ENCODE peak calls at places on chromosomes 1 and 21, in seven cellular contexts. B is ovary, M is kidney epithelial cell, E is AG09319, A is A549, N is Caco-2, R is cardiac muscle cell. L is an unnamed sample.
A peak's percentile ranks its signal among the peaks of the same experiment; 100 is the strongest.

GRCh38 chr1:207890136-207890738 is 20.7 kb downstream of the CD34 start:
- DNase-seq in B (peak; percentile 81), M (peak; percentile 47), E (peak; percentile 75), A (no peak), N (no peak), R (no peak), L (no peak)

GRCh38 chr1:203199481-203200058 is 13.1 kb upstream of the CHI3L1 start:
- DNase-seq in B (no peak), M (no peak), E (no peak), A (no peak), N (no peak), R (no peak), L (no peak)

GRCh38 chr1:184212649-184213314 is 161.3 kb downstream of the TSEN15 start:
- DNase-seq in B (no peak), M (peak; percentile 91), E (peak; percentile 30), A (no peak), N (peak; percentile 56), R (no peak), L (no peak)

GRCh38 chr1:46539968-46540367 is 11.5 kb downstream of the KNCN start:
- DNase-seq in B (no peak), M (no peak), E (no peak), A (no peak), N (no peak), R (no peak), L (no peak)

GRCh38 chr21:31201548-31201947 is 142.5 kb downstream of the TIAM1 start:
- DNase-seq in B (no peak), M (no peak), E (no peak), A (no peak), N (no peak), R (no peak), L (no peak)

GRCh38 chr1:62131093-62131725 is 63.4 kb upstream of the L1TD1 start:
- DNase-seq in B (no peak), M (peak; percentile 42), E (peak; percentile 24), A (peak; percentile 72), N (peak; percentile 51), R (peak; percentile 75), L (peak; percentile 4)

GRCh38 chr1:223298706-223299105 is 65.3 kb downstream of the SUSD4 start:
- DNase-seq in B (no peak), M (no peak), E (no peak), A (no peak), N (no peak), R (no peak), L (no peak)

GRCh38 chr1:6426321-6426971 is 1.9 kb downstream of the ESPN start:
- DNase-seq in B (no peak), M (no peak), E (no peak), A (no peak), N (no peak), R (no peak), L (no peak)

GRCh38 chr1:67019600-67020136 is 34.3 kb downstream of the SLC35D1 start:
- DNase-seq in B (no peak), M (peak; percentile 39), E (no peak), A (no peak), N (no peak), R (peak; percentile 37), L (no peak)

GRCh38 chr1:78171736-78172590 is 126.2 kb downstream of the GIPC2 start:
- DNase-seq in B (no peak), M (no peak), E (no peak), A (no peak), N (no peak), R (no peak), L (no peak)

GRCh38 chr1:23657659-23658275 is 33.8 kb upstream of the RPL11 start:
- DNase-seq in B (peak; percentile 68), M (no peak), E (no peak), A (peak; percentile 60), N (peak; percentile 63), R (peak; percentile 81), L (no peak)

GRCh38 chr1:109248797-109249629 is at the start of gene CELSR2:
- DNase-seq in B (peak; percentile 54), M (no peak), E (no peak), A (peak; percentile 73), N (peak; percentile 56), R (peak; percentile 91), L (peak; percentile 46)

GRCh38 chr1:6794164-6794563 is 8.9 kb downstream of the CAMTA1 start:
- DNase-seq in B (no peak), M (no peak), E (no peak), A (peak; percentile 25), N (no peak), R (no peak), L (no peak)

GRCh38 chr1:58900401-58900800 is 116.6 kb upstream of the JUN start:
- DNase-seq in B (no peak), M (no peak), E (no peak), A (no peak), N (no peak), R (no peak), L (no peak)

GRCh38 chr21:36783612-36784383 is 84.9 kb downstream of the SIM2 start:
- DNase-seq in B (no peak), M (peak; percentile 91), E (no peak), A (peak; percentile 22), N (peak; percentile 60), R (no peak), L (no peak)

GRCh38 chr1:59422921-59423575 is 126.2 kb downstream of the FGGY start:
- DNase-seq in B (no peak), M (no peak), E (no peak), A (no peak), N (no peak), R (peak; percentile 21), L (no peak)

GRCh38 chr1:119159096-119159495 is 18.6 kb upstream of the WARS2 start:
- DNase-seq in B (no peak), M (no peak), E (peak; percentile 61), A (no peak), N (no peak), R (no peak), L (no peak)

DNA sequence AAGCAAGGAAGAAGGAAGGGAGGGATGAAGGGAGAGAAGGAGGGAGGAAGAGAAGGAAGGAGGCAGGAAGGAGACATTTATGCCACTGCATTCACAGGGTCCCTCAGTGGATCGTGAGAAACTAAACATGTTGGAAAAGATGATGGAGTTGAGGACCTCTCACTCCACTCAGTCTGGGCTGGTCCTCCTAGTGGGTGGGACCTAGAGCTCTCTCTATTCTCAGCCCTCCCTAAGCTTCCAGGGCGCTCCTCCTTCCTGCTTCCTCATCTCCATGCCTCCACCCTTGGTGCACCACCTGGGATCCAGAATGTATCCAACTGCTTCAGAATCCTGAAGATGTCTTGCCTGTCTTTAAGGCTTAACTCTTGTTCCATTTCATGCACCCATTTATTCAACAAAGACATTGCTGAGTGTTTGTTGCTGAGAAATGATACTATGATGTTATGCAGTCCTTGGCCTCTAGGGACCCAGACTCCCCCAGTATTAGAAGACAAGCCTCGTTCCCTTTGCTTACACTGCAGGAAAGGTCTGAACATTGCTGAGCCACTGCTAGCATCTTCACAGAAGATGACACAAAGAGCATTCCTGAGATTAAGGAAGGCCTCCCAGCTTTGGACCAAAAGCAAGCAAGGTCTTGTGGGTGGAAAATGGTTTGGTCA is 88.5 kb downstream of the BEND5 start:
- DNase-seq in B (no peak), M (no peak), E (no peak), A (peak; percentile 10), N (no peak), R (no peak), L (no peak)
- TF ChIP-seq CTCF in B (no peak), M (peak; percentile 35), E (peak; percentile 12), A (no peak), N (peak; percentile 42), R (peak; percentile 25), L (no peak)

DNA sequence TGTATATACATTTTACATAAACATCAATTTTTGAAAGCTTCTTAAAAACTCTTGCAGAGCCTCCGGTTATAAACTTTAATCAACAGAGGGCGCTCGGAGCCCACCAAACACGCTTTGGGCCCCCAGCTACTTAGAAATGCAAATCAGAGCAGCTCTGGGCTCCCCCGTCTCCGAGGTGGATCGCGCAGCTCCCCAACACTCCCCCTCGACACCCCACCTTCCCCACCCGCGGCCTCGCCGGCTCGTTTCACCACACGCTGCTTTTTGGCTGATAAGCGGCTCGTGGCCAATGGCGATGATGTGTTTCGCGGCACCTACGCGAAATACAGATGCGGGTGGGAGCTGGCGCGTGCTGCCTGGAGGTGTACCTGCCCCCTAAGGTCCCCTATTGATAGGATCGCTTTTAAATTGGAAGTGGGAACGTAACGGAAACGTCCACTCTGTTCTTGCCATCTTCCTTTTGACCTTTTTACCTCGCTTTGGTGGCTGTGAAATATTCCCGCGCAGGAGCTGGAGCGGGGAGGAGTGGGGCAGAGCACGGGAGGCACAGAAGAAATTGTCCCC is 1.6 kb upstream of the KIF26B start:
- DNase-seq in B (peak; percentile 64), M (no peak), E (peak; percentile 31), A (peak; percentile 68), N (peak; percentile 74), R (peak; percentile 89), L (peak; percentile 42)
- TF ChIP-seq CTCF in B (peak; percentile 54), M (peak; percentile 59), E (peak; percentile 67), A (peak; percentile 94), N (peak; percentile 56), R (peak; percentile 61), L (peak; percentile 71)

GRCh38 chr1:70142120-70142519 is 63.3 kb downstream of the LRRC40 start:
- DNase-seq in B (no peak), M (no peak), E (no peak), A (no peak), N (no peak), R (no peak), L (no peak)
- TF ChIP-seq CTCF in B (no peak), M (no peak), E (peak; percentile 32), A (no peak), N (no peak), R (peak; percentile 63), L (no peak)

DNA sequence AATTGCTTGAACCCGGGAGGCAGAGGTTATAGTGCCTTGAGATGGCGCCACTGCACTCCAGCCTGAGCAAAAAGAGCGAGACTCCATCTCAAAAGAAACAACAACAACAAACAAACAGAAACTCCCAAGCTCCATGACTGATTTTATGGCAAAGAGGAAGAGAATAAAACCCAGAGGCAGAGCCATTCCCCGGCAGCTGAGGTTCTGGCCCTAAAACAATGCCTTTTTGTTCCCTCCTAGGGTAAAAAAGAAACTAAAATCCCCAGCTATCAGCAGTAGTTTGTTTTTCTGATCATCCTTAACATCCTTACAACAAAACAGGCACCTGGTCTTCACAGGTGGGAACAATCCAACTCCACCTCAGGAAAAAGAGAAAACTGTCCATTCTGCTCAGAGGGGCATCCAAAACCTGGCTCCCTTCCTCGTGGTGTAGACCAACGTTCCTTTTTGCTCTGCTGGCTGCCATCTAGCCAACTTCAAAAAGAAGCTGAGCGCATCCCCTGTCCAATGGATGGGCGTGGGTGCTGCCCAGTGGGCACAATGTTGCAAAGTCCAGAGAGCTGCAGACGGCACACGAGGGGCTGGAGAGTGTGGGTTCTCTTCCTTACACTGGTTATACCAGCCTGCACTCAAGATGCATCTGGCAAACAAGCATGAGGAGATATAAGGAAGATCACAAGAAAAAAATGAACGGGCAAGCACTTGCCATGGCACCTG is 54.6 kb downstream of the SLC66A1 start:
- DNase-seq in B (no peak), M (no peak), E (no peak), A (no peak), N (no peak), R (no peak), L (no peak)
- TF ChIP-seq CTCF in B (no peak), M (no peak), E (no peak), A (no peak), N (no peak), R (no peak), L (no peak)

L was measured in CD4-positive, alpha-beta T cell.